ENCODE peak calls at places on chromosomes 3 and 15, in four cellular contexts. C, W, A and F are unnamed samples.
A peak's percentile ranks its signal among the peaks of the same experiment; 100 is the strongest.

GRCh38 chr3:113275876-113276580 is 64.7 kb downstream of the BOC start:
- DNase-seq in C (no peak), W (peak; percentile 83), A (peak; percentile 7), F (peak; percentile 25)

GRCh38 chr3:172562881-172563835 is 39.9 kb upstream of the TNFSF10 start:
- DNase-seq in C (no peak), W (peak; percentile 97), A (peak; percentile 62), F (no peak)

GRCh38 chr3:156507285-156507684 is 47.6 kb downstream of the SSR3 start:
- DNase-seq in C (no peak), W (no peak), A (no peak), F (no peak)

GRCh38 chr3:171011109-171011508 is 15.4 kb downstream of the SLC2A2 start:
- DNase-seq in C (no peak), W (no peak), A (no peak), F (no peak)

GRCh38 chr3:169286992-169287391 is 376.5 kb downstream of the MECOM start:
- DNase-seq in C (no peak), W (no peak), A (no peak), F (no peak)

GRCh38 chr15:70922119-70922518 is 29.5 kb downstream of the LRRC49 start:
- DNase-seq in C (no peak), W (no peak), A (no peak), F (no peak)

GRCh38 chr3:195744437-195744836 is 23.7 kb downstream of the MUC20 start:
- DNase-seq in C (no peak), W (no peak), A (no peak), F (no peak)

GRCh38 chr3:113626513-113627371 is 69.7 kb downstream of the USF3 start:
- DNase-seq in C (peak; percentile 85), W (peak; percentile 50), A (peak; percentile 93), F (peak; percentile 60)

GRCh38 chr3:46812237-46812791 is 50.9 kb downstream of the MYL3 start:
- DNase-seq in C (peak; percentile 11), W (peak; percentile 34), A (no peak), F (peak; percentile 63)